ENCODE peak calls at places on chromosomes 16 and 17, in nine cellular contexts. One of them, this sample, is unnamed.
A peak's percentile ranks its signal among the peaks of the same experiment; 100 is the strongest.

GRCh38 chr16:1871974-1872635 is at the start of gene MEIOB:
- DNase-seq in HTR-8/SVneo: no peak
- DNase-seq in NCI-H1092 treated with DMSO at 0.1 percent for 48 hours: peak; percentile 56
- DNase-seq in naive thymus-derived CD8-positive, alpha-beta T cell: peak; percentile 6
- DNase-seq in kidney epithelial cell: no peak
- DNase-seq in lower lobe of right lung: peak; percentile 56
- DNase-seq in HT1080: no peak
- DNase-seq in ELF-1: peak; percentile 79
- DNase-seq in ecto neural progenitor cell: peak; percentile 90
- DNase-seq in this sample: no peak

GRCh38 chr17:79202476-79202875 is 127.9 kb downstream of the ENGASE start:
- DNase-seq in NCI-H1092 treated with DMSO at 0.1 percent for 48 hours: no peak
- DNase-seq in lower lobe of right lung: no peak
- DNase-seq in ELF-1: no peak
- DNase-seq in HT1080: no peak
- DNase-seq in HTR-8/SVneo: no peak
- DNase-seq in ecto neural progenitor cell: no peak
- DNase-seq in kidney epithelial cell: no peak
- DNase-seq in naive thymus-derived CD8-positive, alpha-beta T cell: no peak
- DNase-seq in this sample: peak; percentile 22

GRCh38 chr17:48954300-48954755 is 9.7 kb upstream of the SNF8 start:
- DNase-seq in naive thymus-derived CD8-positive, alpha-beta T cell: no peak
- DNase-seq in NCI-H1092 treated with DMSO at 0.1 percent for 48 hours: no peak
- DNase-seq in HT1080: peak; percentile 44
- DNase-seq in ELF-1: peak; percentile 61
- DNase-seq in ecto neural progenitor cell: peak; percentile 72
- DNase-seq in HTR-8/SVneo: peak; percentile 79
- DNase-seq in lower lobe of right lung: no peak
- DNase-seq in kidney epithelial cell: no peak
- DNase-seq in this sample: no peak

GRCh38 chr17:62692721-62693431 is 65.4 kb downstream of the MRC2 start:
- DNase-seq in kidney epithelial cell: no peak
- DNase-seq in HTR-8/SVneo: peak; percentile 65
- DNase-seq in ELF-1: peak; percentile 47
- DNase-seq in NCI-H1092 treated with DMSO at 0.1 percent for 48 hours: no peak
- DNase-seq in lower lobe of right lung: peak; percentile 46
- DNase-seq in ecto neural progenitor cell: peak; percentile 74
- DNase-seq in HT1080: no peak
- DNase-seq in naive thymus-derived CD8-positive, alpha-beta T cell: no peak
- DNase-seq in this sample: no peak

GRCh38 chr17:44672479-44673093 is 16.3 kb downstream of the MEIOC start:
- DNase-seq in HTR-8/SVneo: no peak
- DNase-seq in naive thymus-derived CD8-positive, alpha-beta T cell: no peak
- DNase-seq in ELF-1: no peak
- DNase-seq in ecto neural progenitor cell: no peak
- DNase-seq in NCI-H1092 treated with DMSO at 0.1 percent for 48 hours: peak; percentile 23
- DNase-seq in lower lobe of right lung: no peak
- DNase-seq in kidney epithelial cell: no peak
- DNase-seq in HT1080: peak; percentile 25
- DNase-seq in this sample: no peak

GRCh38 chr16:85613609-85614337 is 651 bp downstream of the GSE1 start:
- DNase-seq in kidney epithelial cell: no peak
- DNase-seq in naive thymus-derived CD8-positive, alpha-beta T cell: peak; percentile 8
- DNase-seq in HT1080: no peak
- DNase-seq in lower lobe of right lung: peak; percentile 78
- DNase-seq in NCI-H1092 treated with DMSO at 0.1 percent for 48 hours: peak; percentile 49
- DNase-seq in ELF-1: peak; percentile 85
- DNase-seq in HTR-8/SVneo: no peak
- DNase-seq in ecto neural progenitor cell: peak; percentile 85
- DNase-seq in this sample: peak; percentile 88

GRCh38 chr17:59842901-59843652 is 49.7 kb downstream of the TUBD1 start:
- DNase-seq in HTR-8/SVneo: no peak
- DNase-seq in kidney epithelial cell: peak; percentile 94
- DNase-seq in ecto neural progenitor cell: no peak
- DNase-seq in ELF-1: peak; percentile 72
- DNase-seq in naive thymus-derived CD8-positive, alpha-beta T cell: no peak
- DNase-seq in NCI-H1092 treated with DMSO at 0.1 percent for 48 hours: no peak
- DNase-seq in lower lobe of right lung: peak; percentile 56
- DNase-seq in HT1080: peak; percentile 90
- DNase-seq in this sample: no peak

GRCh38 chr16:78503501-78504110 is 404.2 kb downstream of the WWOX start:
- DNase-seq in HTR-8/SVneo: no peak
- DNase-seq in ecto neural progenitor cell: no peak
- DNase-seq in naive thymus-derived CD8-positive, alpha-beta T cell: no peak
- DNase-seq in NCI-H1092 treated with DMSO at 0.1 percent for 48 hours: peak; percentile 71
- DNase-seq in kidney epithelial cell: no peak
- DNase-seq in ELF-1: no peak
- DNase-seq in lower lobe of right lung: no peak
- DNase-seq in HT1080: no peak
- DNase-seq in this sample: no peak

GRCh38 chr17:40445769-40446468 is 2.7 kb downstream of the IGFBP4 start:
- DNase-seq in kidney epithelial cell: no peak
- DNase-seq in ecto neural progenitor cell: no peak
- DNase-seq in NCI-H1092 treated with DMSO at 0.1 percent for 48 hours: no peak
- DNase-seq in lower lobe of right lung: no peak
- DNase-seq in HTR-8/SVneo: no peak
- DNase-seq in naive thymus-derived CD8-positive, alpha-beta T cell: no peak
- DNase-seq in HT1080: no peak
- DNase-seq in ELF-1: no peak
- DNase-seq in this sample: no peak

GRCh38 chr17:17900615-17901520 is 64.1 kb upstream of the SREBF1 start:
- DNase-seq in ecto neural progenitor cell: no peak
- DNase-seq in HT1080: peak; percentile 99
- DNase-seq in HTR-8/SVneo: peak; percentile 96
- DNase-seq in naive thymus-derived CD8-positive, alpha-beta T cell: no peak
- DNase-seq in kidney epithelial cell: peak; percentile 47
- DNase-seq in NCI-H1092 treated with DMSO at 0.1 percent for 48 hours: peak; percentile 54
- DNase-seq in lower lobe of right lung: peak; percentile 78
- DNase-seq in ELF-1: no peak
- DNase-seq in this sample: peak; percentile 86

GRCh38 chr16:4511441-4512082 is 27.0 kb downstream of the CDIP1 start:
- DNase-seq in lower lobe of right lung: no peak
- DNase-seq in NCI-H1092 treated with DMSO at 0.1 percent for 48 hours: peak; percentile 30
- DNase-seq in ecto neural progenitor cell: peak; percentile 81
- DNase-seq in ELF-1: peak; percentile 88
- DNase-seq in HT1080: peak; percentile 57
- DNase-seq in naive thymus-derived CD8-positive, alpha-beta T cell: no peak
- DNase-seq in kidney epithelial cell: no peak
- DNase-seq in HTR-8/SVneo: peak; percentile 60
- DNase-seq in this sample: no peak

GRCh38 chr17:49360796-49361128 is 1.3 kb downstream of the ZNF652 start:
- DNase-seq in NCI-H1092 treated with DMSO at 0.1 percent for 48 hours: no peak
- DNase-seq in HT1080: peak; percentile 60
- DNase-seq in lower lobe of right lung: no peak
- DNase-seq in naive thymus-derived CD8-positive, alpha-beta T cell: no peak
- DNase-seq in kidney epithelial cell: no peak
- DNase-seq in ecto neural progenitor cell: peak; percentile 63
- DNase-seq in ELF-1: no peak
- DNase-seq in HTR-8/SVneo: no peak
- DNase-seq in this sample: no peak

GRCh38 chr17:81512984-81513668 is 527 bp upstream of the ACTG1 start:
- DNase-seq in HTR-8/SVneo: no peak
- DNase-seq in HT1080: peak; percentile 81
- DNase-seq in naive thymus-derived CD8-positive, alpha-beta T cell: peak; percentile 37
- DNase-seq in ecto neural progenitor cell: peak; percentile 86
- DNase-seq in NCI-H1092 treated with DMSO at 0.1 percent for 48 hours: peak; percentile 73
- DNase-seq in kidney epithelial cell: no peak
- DNase-seq in ELF-1: no peak
- DNase-seq in lower lobe of right lung: peak; percentile 78
- DNase-seq in this sample: peak; percentile 87

GRCh38 chr16:2388875-2389433 is 40.3 kb upstream of the CCNF start:
- DNase-seq in HT1080: peak; percentile 58
- DNase-seq in ecto neural progenitor cell: no peak
- DNase-seq in NCI-H1092 treated with DMSO at 0.1 percent for 48 hours: peak; percentile 79
- DNase-seq in lower lobe of right lung: no peak
- DNase-seq in kidney epithelial cell: peak; percentile 56
- DNase-seq in naive thymus-derived CD8-positive, alpha-beta T cell: no peak
- DNase-seq in ELF-1: no peak
- DNase-seq in HTR-8/SVneo: no peak
- DNase-seq in this sample: no peak

GRCh38 chr17:74545456-74546230 is at the start of gene CD300C:
- DNase-seq in HT1080: no peak
- DNase-seq in lower lobe of right lung: peak; percentile 70
- DNase-seq in NCI-H1092 treated with DMSO at 0.1 percent for 48 hours: no peak
- DNase-seq in naive thymus-derived CD8-positive, alpha-beta T cell: no peak
- DNase-seq in kidney epithelial cell: no peak
- DNase-seq in ELF-1: no peak
- DNase-seq in HTR-8/SVneo: no peak
- DNase-seq in ecto neural progenitor cell: no peak
- DNase-seq in this sample: peak; percentile 80

GRCh38 chr17:9054611-9055010 is 33.3 kb downstream of the NTN1 start:
- DNase-seq in naive thymus-derived CD8-positive, alpha-beta T cell: no peak
- DNase-seq in HTR-8/SVneo: no peak
- DNase-seq in NCI-H1092 treated with DMSO at 0.1 percent for 48 hours: no peak
- DNase-seq in kidney epithelial cell: no peak
- DNase-seq in lower lobe of right lung: no peak
- DNase-seq in ELF-1: peak; percentile 83
- DNase-seq in ecto neural progenitor cell: peak; percentile 73
- DNase-seq in HT1080: no peak
- DNase-seq in this sample: no peak

GRCh38 chr16:83878838-83879237 is 20.1 kb upstream of the MLYCD start:
- DNase-seq in HT1080: peak; percentile 48
- DNase-seq in naive thymus-derived CD8-positive, alpha-beta T cell: no peak
- DNase-seq in kidney epithelial cell: no peak
- DNase-seq in ELF-1: no peak
- DNase-seq in HTR-8/SVneo: peak; percentile 57
- DNase-seq in lower lobe of right lung: no peak
- DNase-seq in NCI-H1092 treated with DMSO at 0.1 percent for 48 hours: peak; percentile 39
- DNase-seq in ecto neural progenitor cell: peak; percentile 15
- DNase-seq in this sample: no peak

GRCh38 chr17:80564545-80564944 is 19.9 kb downstream of the RPTOR start:
- DNase-seq in NCI-H1092 treated with DMSO at 0.1 percent for 48 hours: no peak
- DNase-seq in naive thymus-derived CD8-positive, alpha-beta T cell: no peak
- DNase-seq in HT1080: no peak
- DNase-seq in HTR-8/SVneo: no peak
- DNase-seq in ELF-1: no peak
- DNase-seq in lower lobe of right lung: no peak
- DNase-seq in kidney epithelial cell: no peak
- DNase-seq in ecto neural progenitor cell: no peak
- DNase-seq in this sample: no peak

GRCh38 chr17:9512323-9513168 is 63.1 kb downstream of the STX8 start:
- DNase-seq in lower lobe of right lung: no peak
- DNase-seq in HTR-8/SVneo: no peak
- DNase-seq in ecto neural progenitor cell: no peak
- DNase-seq in naive thymus-derived CD8-positive, alpha-beta T cell: no peak
- DNase-seq in HT1080: peak; percentile 89
- DNase-seq in ELF-1: no peak
- DNase-seq in kidney epithelial cell: peak; percentile 26
- DNase-seq in NCI-H1092 treated with DMSO at 0.1 percent for 48 hours: no peak
- DNase-seq in this sample: no peak

GRCh38 chr17:31394544-31394943 is 3.1 kb downstream of the RAB11FIP4 start:
- DNase-seq in HTR-8/SVneo: peak; percentile 52
- DNase-seq in HT1080: peak; percentile 42
- DNase-seq in NCI-H1092 treated with DMSO at 0.1 percent for 48 hours: no peak
- DNase-seq in ecto neural progenitor cell: peak; percentile 88
- DNase-seq in kidney epithelial cell: peak; percentile 37
- DNase-seq in ELF-1: peak; percentile 67
- DNase-seq in lower lobe of right lung: no peak
- DNase-seq in naive thymus-derived CD8-positive, alpha-beta T cell: no peak
- DNase-seq in this sample: no peak

GRCh38 chr16:19210175-19210924 is 42.3 kb downstream of the SYT17 start:
- DNase-seq in ecto neural progenitor cell: no peak
- DNase-seq in HT1080: no peak
- DNase-seq in naive thymus-derived CD8-positive, alpha-beta T cell: no peak
- DNase-seq in NCI-H1092 treated with DMSO at 0.1 percent for 48 hours: peak; percentile 77
- DNase-seq in HTR-8/SVneo: no peak
- DNase-seq in kidney epithelial cell: no peak
- DNase-seq in ELF-1: no peak
- DNase-seq in lower lobe of right lung: no peak
- DNase-seq in this sample: no peak

GRCh38 chr17:31571124-31571892 is 179.8 kb downstream of the RAB11FIP4 start:
- DNase-seq in NCI-H1092 treated with DMSO at 0.1 percent for 48 hours: no peak
- DNase-seq in lower lobe of right lung: no peak
- DNase-seq in kidney epithelial cell: no peak
- DNase-seq in ELF-1: peak; percentile 85
- DNase-seq in HTR-8/SVneo: peak; percentile 81
- DNase-seq in naive thymus-derived CD8-positive, alpha-beta T cell: no peak
- DNase-seq in HT1080: peak; percentile 20
- DNase-seq in ecto neural progenitor cell: no peak
- DNase-seq in this sample: peak; percentile 91

GRCh38 chr16:2285731-2286191 is 17.8 kb upstream of the RNPS1 start:
- DNase-seq in kidney epithelial cell: no peak
- DNase-seq in HT1080: no peak
- DNase-seq in NCI-H1092 treated with DMSO at 0.1 percent for 48 hours: no peak
- DNase-seq in naive thymus-derived CD8-positive, alpha-beta T cell: no peak
- DNase-seq in HTR-8/SVneo: no peak
- DNase-seq in ecto neural progenitor cell: no peak
- DNase-seq in ELF-1: peak; percentile 19
- DNase-seq in lower lobe of right lung: no peak
- DNase-seq in this sample: no peak

GRCh38 chr16:927406-927805 is 43.4 kb downstream of the LMF1 start:
- DNase-seq in lower lobe of right lung: no peak
- DNase-seq in HTR-8/SVneo: no peak
- DNase-seq in NCI-H1092 treated with DMSO at 0.1 percent for 48 hours: no peak
- DNase-seq in ecto neural progenitor cell: no peak
- DNase-seq in kidney epithelial cell: no peak
- DNase-seq in naive thymus-derived CD8-positive, alpha-beta T cell: no peak
- DNase-seq in HT1080: no peak
- DNase-seq in ELF-1: no peak
- DNase-seq in this sample: no peak

GRCh38 chr17:15999974-16000827 is 577 bp downstream of the TTC19 start:
- DNase-seq in ecto neural progenitor cell: no peak
- DNase-seq in HT1080: no peak
- DNase-seq in kidney epithelial cell: no peak
- DNase-seq in ELF-1: peak; percentile 64
- DNase-seq in HTR-8/SVneo: peak; percentile 39
- DNase-seq in NCI-H1092 treated with DMSO at 0.1 percent for 48 hours: peak; percentile 32
- DNase-seq in lower lobe of right lung: no peak
- DNase-seq in naive thymus-derived CD8-positive, alpha-beta T cell: peak; percentile 1
- DNase-seq in this sample: no peak

GRCh38 chr17:3754458-3755334 is 31.0 kb downstream of the HASPIN start:
- DNase-seq in lower lobe of right lung: peak; percentile 93
- DNase-seq in HT1080: no peak
- DNase-seq in ecto neural progenitor cell: peak; percentile 95
- DNase-seq in HTR-8/SVneo: no peak
- DNase-seq in NCI-H1092 treated with DMSO at 0.1 percent for 48 hours: peak; percentile 35
- DNase-seq in kidney epithelial cell: no peak
- DNase-seq in naive thymus-derived CD8-positive, alpha-beta T cell: peak; percentile 78
- DNase-seq in ELF-1: peak; percentile 96
- DNase-seq in this sample: peak; percentile 86

GRCh38 chr17:75847595-75848522 is 3.7 kb upstream of the UNC13D start:
- DNase-seq in HTR-8/SVneo: no peak
- DNase-seq in HT1080: no peak
- DNase-seq in ELF-1: no peak
- DNase-seq in naive thymus-derived CD8-positive, alpha-beta T cell: no peak
- DNase-seq in kidney epithelial cell: no peak
- DNase-seq in lower lobe of right lung: no peak
- DNase-seq in ecto neural progenitor cell: no peak
- DNase-seq in NCI-H1092 treated with DMSO at 0.1 percent for 48 hours: no peak
- DNase-seq in this sample: no peak

This sample was measured in Right ventricle myocardium inferior.